ENCODE peak calls at places on chromosomes 12 and 14, in ten cellular contexts. One of them, this sample, is unnamed.

GRCh38 chr14:44616204-44616603 is 109.1 kb upstream of the FSCB start:
- DNase-seq in ascending aorta: no peak
- DNase-seq in IMR-90: no peak
- DNase-seq in tibial artery: no peak
- DNase-seq in PC-3: no peak
- DNase-seq in caudate nucleus: no peak
- DNase-seq in HepG2: no peak
- DNase-seq in heart left ventricle: no peak
- DNase-seq in colonic mucosa: no peak
- DNase-seq in substantia nigra: no peak
- DNase-seq in this sample: no peak

GRCh38 chr14:24398943-24399801 is at the start of gene NYNRIN:
- DNase-seq in ascending aorta: peak
- DNase-seq in IMR-90: peak
- DNase-seq in tibial artery: peak
- DNase-seq in PC-3: no peak
- DNase-seq in caudate nucleus: no peak
- DNase-seq in HepG2: no peak
- DNase-seq in heart left ventricle: peak
- DNase-seq in colonic mucosa: peak
- DNase-seq in substantia nigra: no peak
- DNase-seq in this sample: peak

GRCh38 chr12:101654442-101654841 is 43.0 kb upstream of the CHPT1 start:
- DNase-seq in ascending aorta: no peak
- DNase-seq in IMR-90: no peak
- DNase-seq in tibial artery: no peak
- DNase-seq in PC-3: no peak
- DNase-seq in caudate nucleus: no peak
- DNase-seq in HepG2: no peak
- DNase-seq in heart left ventricle: no peak
- DNase-seq in colonic mucosa: no peak
- DNase-seq in substantia nigra: no peak
- DNase-seq in this sample: no peak

GRCh38 chr14:103123634-103124500 is 606 bp downstream of the TNFAIP2 start:
- DNase-seq in ascending aorta: no peak
- DNase-seq in IMR-90: no peak
- DNase-seq in tibial artery: peak
- DNase-seq in PC-3: peak
- DNase-seq in caudate nucleus: no peak
- DNase-seq in HepG2: no peak
- DNase-seq in heart left ventricle: peak
- DNase-seq in colonic mucosa: peak
- DNase-seq in substantia nigra: no peak
- DNase-seq in this sample: no peak

GRCh38 chr14:53273671-53274072 is 120.5 kb upstream of the DDHD1 start:
- DNase-seq in ascending aorta: no peak
- DNase-seq in IMR-90: peak
- DNase-seq in tibial artery: no peak
- DNase-seq in PC-3: no peak
- DNase-seq in caudate nucleus: no peak
- DNase-seq in HepG2: peak
- DNase-seq in heart left ventricle: peak
- DNase-seq in colonic mucosa: no peak
- DNase-seq in substantia nigra: no peak
- DNase-seq in this sample: no peak

GRCh38 chr14:100103261-100104005 is 38.2 kb downstream of the EVL start:
- DNase-seq in ascending aorta: no peak
- DNase-seq in IMR-90: peak
- DNase-seq in tibial artery: peak
- DNase-seq in PC-3: no peak
- DNase-seq in caudate nucleus: no peak
- DNase-seq in HepG2: no peak
- DNase-seq in heart left ventricle: no peak
- DNase-seq in colonic mucosa: no peak
- DNase-seq in substantia nigra: no peak
- DNase-seq in this sample: no peak

GRCh38 chr12:129706716-129707115 is 197.1 kb downstream of the TMEM132D start:
- DNase-seq in ascending aorta: no peak
- DNase-seq in IMR-90: no peak
- DNase-seq in tibial artery: no peak
- DNase-seq in PC-3: no peak
- DNase-seq in caudate nucleus: no peak
- DNase-seq in HepG2: no peak
- DNase-seq in heart left ventricle: no peak
- DNase-seq in colonic mucosa: no peak
- DNase-seq in substantia nigra: no peak
- DNase-seq in this sample: no peak

GRCh38 chr12:25130741-25131188 is 64.2 kb downstream of the DNAI7 start:
- DNase-seq in ascending aorta: no peak
- DNase-seq in IMR-90: peak
- DNase-seq in tibial artery: no peak
- DNase-seq in PC-3: peak
- DNase-seq in caudate nucleus: no peak
- DNase-seq in HepG2: peak
- DNase-seq in heart left ventricle: no peak
- DNase-seq in colonic mucosa: no peak
- DNase-seq in substantia nigra: no peak
- DNase-seq in this sample: peak

DNA sequence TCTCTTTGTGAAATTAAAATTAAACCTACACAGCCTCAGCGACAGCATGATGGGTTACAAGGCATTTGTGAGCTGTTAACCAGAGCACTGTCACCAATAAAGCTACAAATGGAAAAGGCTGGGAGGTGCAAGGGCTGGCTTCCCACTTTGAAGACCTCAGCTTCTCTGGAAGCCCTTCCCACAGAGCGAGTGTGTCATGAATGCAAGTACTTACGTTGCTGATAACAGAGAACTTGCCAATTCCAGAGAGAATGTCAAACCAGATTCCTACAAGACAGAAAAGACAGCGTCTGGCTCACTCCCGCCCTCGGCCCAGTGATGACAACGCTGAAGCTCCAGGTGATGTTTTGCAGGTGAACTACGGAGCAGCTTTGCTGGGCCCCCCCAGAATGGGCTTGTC is 145.8 kb downstream of the NTF3 start:
- DNase-seq in ascending aorta: no peak
- DNase-seq in IMR-90: no peak
- DNase-seq in tibial artery: no peak
- DNase-seq in PC-3: no peak
- DNase-seq in caudate nucleus: no peak
- DNase-seq in HepG2: no peak
- DNase-seq in heart left ventricle: no peak
- DNase-seq in colonic mucosa: no peak
- DNase-seq in substantia nigra: no peak
- DNase-seq in this sample: peak
- H3K27ac ChIP-seq in ascending aorta: no peak
- H3K27ac ChIP-seq in IMR-90: no peak
- H3K27ac ChIP-seq in tibial artery: no peak
- H3K27ac ChIP-seq in PC-3: no peak
- H3K27ac ChIP-seq in caudate nucleus: no peak
- H3K27ac ChIP-seq in HepG2: no peak
- H3K27ac ChIP-seq in heart left ventricle: peak
- H3K27ac ChIP-seq in colonic mucosa: no peak
- H3K27ac ChIP-seq in substantia nigra: no peak
- H3K27ac ChIP-seq in this sample: no peak

GRCh38 chr12:53976823-53977595 is 2.3 kb upstream of the HOTAIR start:
- DNase-seq in ascending aorta: no peak
- DNase-seq in IMR-90: no peak
- DNase-seq in tibial artery: no peak
- DNase-seq in PC-3: no peak
- DNase-seq in caudate nucleus: no peak
- DNase-seq in HepG2: no peak
- DNase-seq in heart left ventricle: no peak
- DNase-seq in colonic mucosa: no peak
- DNase-seq in substantia nigra: no peak
- DNase-seq in this sample: no peak

GRCh38 chr12:53976172-53976822 is 1.5 kb upstream of the HOTAIR start:
- DNase-seq in ascending aorta: no peak
- DNase-seq in IMR-90: no peak
- DNase-seq in tibial artery: no peak
- DNase-seq in PC-3: no peak
- DNase-seq in caudate nucleus: no peak
- DNase-seq in HepG2: no peak
- DNase-seq in heart left ventricle: no peak
- DNase-seq in colonic mucosa: no peak
- DNase-seq in substantia nigra: no peak
- DNase-seq in this sample: no peak

GRCh38 chr12:53974084-53975018 is at the start of gene HOTAIR:
- DNase-seq in ascending aorta: no peak
- DNase-seq in IMR-90: no peak
- DNase-seq in tibial artery: peak
- DNase-seq in PC-3: peak
- DNase-seq in caudate nucleus: no peak
- DNase-seq in HepG2: no peak
- DNase-seq in heart left ventricle: no peak
- DNase-seq in colonic mucosa: no peak
- DNase-seq in substantia nigra: no peak
- DNase-seq in this sample: peak

GRCh38 chr12:53975816-53976152 is 1.0 kb upstream of the HOTAIR start:
- DNase-seq in ascending aorta: no peak
- DNase-seq in IMR-90: no peak
- DNase-seq in tibial artery: no peak
- DNase-seq in PC-3: no peak
- DNase-seq in caudate nucleus: no peak
- DNase-seq in HepG2: no peak
- DNase-seq in heart left ventricle: no peak
- DNase-seq in colonic mucosa: no peak
- DNase-seq in substantia nigra: no peak
- DNase-seq in this sample: peak

GRCh38 chr12:53975019-53975815 is 463 bp upstream of the HOTAIR start:
- DNase-seq in ascending aorta: no peak
- DNase-seq in IMR-90: no peak
- DNase-seq in tibial artery: no peak
- DNase-seq in PC-3: no peak
- DNase-seq in caudate nucleus: no peak
- DNase-seq in HepG2: no peak
- DNase-seq in heart left ventricle: no peak
- DNase-seq in colonic mucosa: no peak
- DNase-seq in substantia nigra: no peak
- DNase-seq in this sample: no peak
- H3K27ac ChIP-seq in ascending aorta: no peak
- H3K27ac ChIP-seq in IMR-90: no peak
- H3K27ac ChIP-seq in tibial artery: peak
- H3K27ac ChIP-seq in PC-3: no peak
- H3K27ac ChIP-seq in caudate nucleus: no peak
- H3K27ac ChIP-seq in HepG2: no peak
- H3K27ac ChIP-seq in heart left ventricle: no peak
- H3K27ac ChIP-seq in colonic mucosa: no peak
- H3K27ac ChIP-seq in substantia nigra: no peak
- H3K27ac ChIP-seq in this sample: no peak

GRCh38 chr14:55744321-55744720 is 164.3 kb downstream of the KTN1 start:
- DNase-seq in ascending aorta: no peak
- DNase-seq in IMR-90: no peak
- DNase-seq in tibial artery: no peak
- DNase-seq in PC-3: no peak
- DNase-seq in caudate nucleus: no peak
- DNase-seq in HepG2: no peak
- DNase-seq in heart left ventricle: no peak
- DNase-seq in colonic mucosa: no peak
- DNase-seq in substantia nigra: no peak
- DNase-seq in this sample: no peak

GRCh38 chr14:55746533-55746932 is 166.5 kb downstream of the KTN1 start:
- DNase-seq in ascending aorta: no peak
- DNase-seq in IMR-90: peak
- DNase-seq in tibial artery: no peak
- DNase-seq in PC-3: peak
- DNase-seq in caudate nucleus: no peak
- DNase-seq in HepG2: peak
- DNase-seq in heart left ventricle: no peak
- DNase-seq in colonic mucosa: no peak
- DNase-seq in substantia nigra: no peak
- DNase-seq in this sample: peak

GRCh38 chr14:55743551-55743950 is 163.5 kb downstream of the KTN1 start:
- DNase-seq in ascending aorta: no peak
- DNase-seq in IMR-90: no peak
- DNase-seq in tibial artery: no peak
- DNase-seq in PC-3: no peak
- DNase-seq in caudate nucleus: no peak
- DNase-seq in HepG2: no peak
- DNase-seq in heart left ventricle: no peak
- DNase-seq in colonic mucosa: no peak
- DNase-seq in substantia nigra: no peak
- DNase-seq in this sample: no peak

GRCh38 chr14:55747186-55747585 is 167.2 kb downstream of the KTN1 start:
- DNase-seq in ascending aorta: no peak
- DNase-seq in IMR-90: no peak
- DNase-seq in tibial artery: no peak
- DNase-seq in PC-3: no peak
- DNase-seq in caudate nucleus: no peak
- DNase-seq in HepG2: no peak
- DNase-seq in heart left ventricle: no peak
- DNase-seq in colonic mucosa: no peak
- DNase-seq in substantia nigra: no peak
- DNase-seq in this sample: no peak

DNA sequence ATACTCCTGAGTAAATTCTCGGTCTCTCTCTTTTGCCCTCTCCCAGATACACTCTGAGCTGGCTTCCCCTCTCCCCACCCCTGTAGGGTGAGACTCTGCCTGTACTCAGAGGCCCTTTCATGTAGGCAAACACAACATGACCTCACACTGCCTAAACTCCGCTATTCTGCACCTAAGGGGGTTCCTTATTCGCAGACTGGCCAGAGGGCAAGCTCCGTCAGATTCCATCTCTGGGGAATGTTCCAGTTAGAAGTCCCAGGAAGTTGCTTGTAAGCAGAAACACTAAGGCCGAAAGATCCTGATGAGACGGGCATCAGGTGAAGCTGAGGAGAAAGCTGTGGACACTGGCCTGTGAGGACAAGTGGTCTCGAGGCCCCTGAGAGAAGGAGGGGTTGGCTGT is 165.9 kb downstream of the KTN1 start:
- DNase-seq in ascending aorta: no peak
- DNase-seq in IMR-90: no peak
- DNase-seq in tibial artery: no peak
- DNase-seq in PC-3: no peak
- DNase-seq in caudate nucleus: no peak
- DNase-seq in HepG2: no peak
- DNase-seq in heart left ventricle: no peak
- DNase-seq in colonic mucosa: no peak
- DNase-seq in substantia nigra: no peak
- DNase-seq in this sample: no peak
- H3K27ac ChIP-seq in ascending aorta: no peak
- H3K27ac ChIP-seq in IMR-90: no peak
- H3K27ac ChIP-seq in tibial artery: no peak
- H3K27ac ChIP-seq in PC-3: no peak
- H3K27ac ChIP-seq in caudate nucleus: no peak
- H3K27ac ChIP-seq in HepG2: no peak
- H3K27ac ChIP-seq in heart left ventricle: no peak
- H3K27ac ChIP-seq in colonic mucosa: no peak
- H3K27ac ChIP-seq in substantia nigra: no peak
- H3K27ac ChIP-seq in this sample: no peak

DNA sequence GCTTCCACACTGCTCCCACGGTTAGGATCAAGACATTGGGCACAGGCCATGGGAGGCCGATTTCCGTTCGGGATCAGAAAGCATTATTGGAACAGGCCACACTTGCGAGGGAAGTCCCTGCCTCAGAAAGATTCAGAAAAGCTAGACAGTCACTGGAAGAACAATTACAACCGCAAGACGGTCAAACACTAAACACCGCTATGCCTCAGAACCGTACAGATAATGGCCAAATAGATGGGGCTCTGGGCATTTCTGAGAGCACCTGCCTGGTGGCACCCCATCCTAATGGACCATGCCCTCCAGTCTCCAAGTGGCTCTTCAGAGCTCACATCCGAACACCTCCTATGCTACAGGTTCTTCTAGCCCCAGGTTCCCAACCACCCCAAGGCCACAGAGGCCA is 42.0 kb downstream of the SSH1 start:
- DNase-seq in ascending aorta: no peak
- DNase-seq in IMR-90: no peak
- DNase-seq in tibial artery: peak
- DNase-seq in PC-3: no peak
- DNase-seq in caudate nucleus: no peak
- DNase-seq in HepG2: no peak
- DNase-seq in heart left ventricle: no peak
- DNase-seq in colonic mucosa: no peak
- DNase-seq in substantia nigra: no peak
- DNase-seq in this sample: no peak
- H3K27ac ChIP-seq in ascending aorta: peak
- H3K27ac ChIP-seq in IMR-90: no peak
- H3K27ac ChIP-seq in tibial artery: no peak
- H3K27ac ChIP-seq in PC-3: no peak
- H3K27ac ChIP-seq in caudate nucleus: no peak
- H3K27ac ChIP-seq in HepG2: no peak
- H3K27ac ChIP-seq in heart left ventricle: no peak
- H3K27ac ChIP-seq in colonic mucosa: no peak
- H3K27ac ChIP-seq in substantia nigra: no peak
- H3K27ac ChIP-seq in this sample: no peak

This sample was measured in small intestine.